ENCODE peak calls at places on chromosomes 2 and 18, in eight cellular contexts. J is right atrium auricular region, R is tibial artery, H is cardiac fibroblast, W is heart left ventricle, L is OCI-LY7, D is GM06990, T is sigmoid colon. X is an unnamed sample.

GRCh38 chr2:39584283-39584972 is 81.3 kb upstream of the TMEM178A start:
- DNase-seq in J (no peak), R (no peak), H (peak), W (no peak), L (no peak), D (no peak), T (no peak), X (no peak)

GRCh38 chr2:215657844-215658243 is 222.0 kb upstream of the FN1 start:
- DNase-seq in J (no peak), R (no peak), H (peak), W (no peak), L (no peak), D (no peak), T (no peak), X (no peak)

GRCh38 chr2:239912938-239913631 is 112.1 kb downstream of the NDUFA10 start:
- DNase-seq in J (peak), R (peak), H (no peak), W (peak), L (no peak), D (no peak), T (no peak), X (no peak)

GRCh38 chr2:64860321-64860751 is 128.9 kb upstream of the SLC1A4 start:
- DNase-seq in J (no peak), R (peak), H (no peak), W (no peak), L (peak), D (peak), T (no peak), X (no peak)

GRCh38 chr2:161077367-161078210 is 82.6 kb upstream of the TANK start:
- DNase-seq in J (no peak), R (no peak), H (peak), W (no peak), L (no peak), D (peak), T (no peak), X (peak)

GRCh38 chr18:8260319-8260718 is 348.9 kb upstream of the RAB12 start:
- DNase-seq in J (no peak), R (no peak), H (peak), W (no peak), L (no peak), D (no peak), T (no peak), X (no peak)

GRCh38 chr2:232415138-232415690 is 8.6 kb downstream of the ALPG start:
- DNase-seq in J (no peak), R (peak), H (no peak), W (no peak), L (no peak), D (no peak), T (no peak), X (no peak)

GRCh38 chr2:108139521-108139920 is 100.2 kb upstream of the SULT1C3 start:
- DNase-seq in J (no peak), R (no peak), H (peak), W (no peak), L (peak), D (no peak), T (no peak), X (no peak)

GRCh38 chr2:45169339-45170190 is 160.3 kb upstream of the SIX2 start:
- DNase-seq in J (no peak), R (no peak), H (peak), W (no peak), L (no peak), D (peak), T (no peak), X (no peak)

GRCh38 chr2:222672068-222672401 is 577 bp downstream of the MOGAT1 start:
- DNase-seq in J (no peak), R (no peak), H (no peak), W (no peak), L (no peak), D (no peak), T (no peak), X (no peak)

GRCh38 chr2:31038385-31038784 is 99.9 kb downstream of the GALNT14 start:
- DNase-seq in J (no peak), R (no peak), H (no peak), W (no peak), L (no peak), D (no peak), T (no peak), X (no peak)

GRCh38 chr18:33369711-33370449 is 70.6 kb downstream of the CCDC178 start:
- DNase-seq in J (no peak), R (no peak), H (no peak), W (no peak), L (no peak), D (no peak), T (no peak), X (no peak)

GRCh38 chr2:211941359-211941758 is 597.2 kb downstream of the ERBB4 start:
- DNase-seq in J (no peak), R (no peak), H (no peak), W (no peak), L (no peak), D (no peak), T (no peak), X (no peak)

GRCh38 chr2:222568866-222569265 is 87.0 kb downstream of the FARSB start:
- DNase-seq in J (no peak), R (no peak), H (peak), W (no peak), L (no peak), D (no peak), T (peak), X (no peak)

GRCh38 chr2:202378001-202378400 is 1.9 kb downstream of the BMPR2 start:
- DNase-seq in J (no peak), R (no peak), H (no peak), W (no peak), L (no peak), D (no peak), T (no peak), X (no peak)

GRCh38 chr2:118148809-118149208 is 60.5 kb downstream of the INSIG2 start:
- DNase-seq in J (no peak), R (no peak), H (no peak), W (no peak), L (no peak), D (no peak), T (no peak), X (no peak)

GRCh38 chr2:127762441-127762840 is 48.5 kb downstream of the WDR33 start:
- DNase-seq in J (no peak), R (no peak), H (no peak), W (no peak), L (no peak), D (no peak), T (no peak), X (no peak)

GRCh38 chr2:8122506-8122898 is 559.4 kb upstream of the ID2 start:
- DNase-seq in J (no peak), R (no peak), H (no peak), W (no peak), L (no peak), D (no peak), T (no peak), X (no peak)

GRCh38 chr2:36438454-36438977 is 82.9 kb downstream of the CRIM1 start:
- DNase-seq in J (no peak), R (no peak), H (peak), W (no peak), L (no peak), D (no peak), T (no peak), X (no peak)

GRCh38 chr2:111975819-111976218 is 77.4 kb downstream of the MERTK start:
- DNase-seq in J (no peak), R (no peak), H (no peak), W (no peak), L (no peak), D (no peak), T (no peak), X (no peak)

GRCh38 chr2:30026091-30027055 is 105.0 kb upstream of the ALK start:
- DNase-seq in J (no peak), R (no peak), H (peak), W (peak), L (peak), D (no peak), T (no peak), X (no peak)

GRCh38 chr18:27921904-27922541 is 254.9 kb downstream of the CDH2 start:
- DNase-seq in J (no peak), R (no peak), H (peak), W (no peak), L (no peak), D (no peak), T (no peak), X (no peak)

GRCh38 chr2:23631391-23631790 is 246.4 kb downstream of the KLHL29 start:
- DNase-seq in J (no peak), R (no peak), H (no peak), W (peak), L (no peak), D (no peak), T (no peak), X (no peak)

GRCh38 chr2:64405476-64406406 is 48.2 kb upstream of the LGALSL start:
- DNase-seq in J (no peak), R (no peak), H (peak), W (no peak), L (no peak), D (no peak), T (no peak), X (no peak)

GRCh38 chr18:10928971-10929373 is 220.4 kb downstream of the PIEZO2 start:
- DNase-seq in J (no peak), R (no peak), H (peak), W (no peak), L (peak), D (peak), T (no peak), X (peak)

GRCh38 chr2:9644021-9644420 is 13.2 kb upstream of the YWHAQ start:
- DNase-seq in J (no peak), R (no peak), H (no peak), W (no peak), L (no peak), D (no peak), T (no peak), X (no peak)

GRCh38 chr2:9647884-9648283 is 17.1 kb upstream of the YWHAQ start:
- DNase-seq in J (no peak), R (no peak), H (no peak), W (no peak), L (no peak), D (no peak), T (no peak), X (no peak)

GRCh38 chr2:9641641-9642040 is 10.8 kb upstream of the YWHAQ start:
- DNase-seq in J (no peak), R (no peak), H (no peak), W (no peak), L (no peak), D (peak), T (no peak), X (no peak)

GRCh38 chr2:9646631-9647030 is 15.8 kb upstream of the YWHAQ start:
- DNase-seq in J (no peak), R (no peak), H (no peak), W (no peak), L (no peak), D (no peak), T (no peak), X (no peak)

GRCh38 chr2:9644603-9645002 is 13.8 kb upstream of the YWHAQ start:
- DNase-seq in J (no peak), R (no peak), H (no peak), W (no peak), L (no peak), D (no peak), T (no peak), X (no peak)
- H3K4me3 ChIP-seq in J (no peak), R (no peak), H (no peak), W (no peak), L (no peak), D (no peak), T (no peak), X (no peak)

GRCh38 chr2:55013936-55014335 is 36.3 kb downstream of the RTN4 start:
- DNase-seq in J (no peak), R (no peak), H (no peak), W (no peak), L (no peak), D (no peak), T (no peak), X (no peak)
- TF ChIP-seq CTCF in J (no peak), R (no peak), H (no peak), W (peak), L (peak), D (peak), T (no peak), X (no peak)

GRCh38 chr2:97660044-97660774 is 3.6 kb downstream of the ACTR1B start:
- DNase-seq in J (no peak), R (no peak), H (no peak), W (no peak), L (no peak), D (no peak), T (no peak), X (no peak)
- H3K4me3 ChIP-seq in J (no peak), R (no peak), H (no peak), W (no peak), L (no peak), D (no peak), T (no peak), X (no peak)

GRCh38 chr2:176269319-176270099 is at the start of gene MTX2:
- DNase-seq in J (no peak), R (peak), H (peak), W (peak), L (peak), D (peak), T (peak), X (peak)
- TF ChIP-seq CTCF in J (no peak), R (no peak), H (no peak), W (no peak), L (peak), D (peak), T (no peak), X (peak)

DNA sequence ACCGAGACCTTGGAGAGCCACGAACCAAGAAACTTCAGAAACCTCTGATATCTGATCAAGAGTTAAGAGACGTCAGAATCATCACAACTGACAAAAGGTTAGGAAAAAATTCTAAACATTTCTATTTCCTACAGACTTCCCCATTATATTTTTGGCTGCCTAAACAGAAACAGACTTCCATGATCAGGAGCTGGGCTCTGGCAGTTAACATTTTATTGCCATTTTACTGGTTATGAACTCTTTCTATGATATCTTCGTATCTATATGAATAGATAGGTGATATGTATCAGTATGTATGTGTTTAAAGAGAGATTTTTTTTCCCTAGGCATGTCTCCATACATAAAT is 31.1 kb upstream of the PPP1R1C start:
- DNase-seq in J (no peak), R (no peak), H (no peak), W (no peak), L (no peak), D (no peak), T (no peak), X (no peak)
- H3K4me3 ChIP-seq in J (peak), R (no peak), H (peak), W (peak), L (peak), D (no peak), T (no peak), X (no peak)

GRCh38 chr2:120947327-120947726 is 211.7 kb downstream of the GLI2 start:
- DNase-seq in J (no peak), R (no peak), H (no peak), W (no peak), L (no peak), D (no peak), T (no peak), X (no peak)

GRCh38 chr2:120949957-120950590 is 214.4 kb downstream of the GLI2 start:
- DNase-seq in J (no peak), R (no peak), H (no peak), W (no peak), L (peak), D (no peak), T (no peak), X (no peak)

GRCh38 chr2:120948662-120949011 is 213.0 kb downstream of the GLI2 start:
- DNase-seq in J (no peak), R (no peak), H (no peak), W (no peak), L (no peak), D (no peak), T (no peak), X (no peak)

GRCh38 chr2:120947982-120948661 is 212.5 kb downstream of the GLI2 start:
- DNase-seq in J (no peak), R (no peak), H (no peak), W (no peak), L (peak), D (no peak), T (no peak), X (no peak)

GRCh38 chr2:120949027-120949956 is 213.6 kb downstream of the GLI2 start:
- DNase-seq in J (no peak), R (no peak), H (peak), W (no peak), L (peak), D (no peak), T (no peak), X (no peak)
- TF ChIP-seq CTCF in J (no peak), R (no peak), H (peak), W (no peak), L (peak), D (peak), T (no peak), X (peak)

GRCh38 chr2:238233625-238234024 is 6.2 kb downstream of the HES6 start:
- DNase-seq in J (no peak), R (no peak), H (no peak), W (no peak), L (no peak), D (no peak), T (no peak), X (no peak)
- H3K4me3 ChIP-seq in J (no peak), R (no peak), H (no peak), W (no peak), L (no peak), D (no peak), T (no peak), X (no peak)

GRCh38 chr2:168639501-168639900 is 162.9 kb upstream of the NOSTRIN start:
- DNase-seq in J (peak), R (peak), H (peak), W (no peak), L (no peak), D (no peak), T (peak), X (no peak)
- TF ChIP-seq CTCF in J (no peak), R (no peak), H (no peak), W (no peak), L (no peak), D (no peak), T (no peak), X (no peak)